ENCODE peak calls at places on chromosomes 3 and 15, in seven cellular contexts. One of them, this sample, is unnamed.
A peak's percentile ranks its signal among the peaks of the same experiment; 100 is the strongest.

GRCh38 chr3:126469479-126469878 is 6.2 kb downstream of the ZXDC start:
- DNase-seq in astrocyte of the spinal cord: no peak
- DNase-seq in neural crest cell: no peak
- DNase-seq in foreskin fibroblast: no peak
- DNase-seq in progenitor cell of endocrine pancreas: no peak
- DNase-seq in IMR-90: no peak
- DNase-seq in mucosa of descending colon: no peak
- DNase-seq in this sample: no peak

GRCh38 chr3:15361494-15362214 is 29.3 kb upstream of the SH3BP5 start:
- DNase-seq in astrocyte of the spinal cord: no peak
- DNase-seq in neural crest cell: no peak
- DNase-seq in foreskin fibroblast: peak; percentile 68
- DNase-seq in progenitor cell of endocrine pancreas: no peak
- DNase-seq in IMR-90: peak; percentile 52
- DNase-seq in mucosa of descending colon: no peak
- DNase-seq in this sample: peak; percentile 8

GRCh38 chr15:69931159-69931558 is 166.6 kb downstream of the TLE3 start:
- DNase-seq in astrocyte of the spinal cord: no peak
- DNase-seq in neural crest cell: no peak
- DNase-seq in foreskin fibroblast: no peak
- DNase-seq in progenitor cell of endocrine pancreas: no peak
- DNase-seq in IMR-90: no peak
- DNase-seq in mucosa of descending colon: no peak
- DNase-seq in this sample: no peak

GRCh38 chr3:114508976-114509375 is 215.1 kb downstream of the TIGIT start:
- DNase-seq in astrocyte of the spinal cord: no peak
- DNase-seq in neural crest cell: no peak
- DNase-seq in foreskin fibroblast: peak; percentile 26
- DNase-seq in progenitor cell of endocrine pancreas: no peak
- DNase-seq in IMR-90: peak; percentile 29
- DNase-seq in mucosa of descending colon: no peak
- DNase-seq in this sample: no peak

GRCh38 chr3:146024260-146024659 is 136.7 kb downstream of the PLOD2 start:
- DNase-seq in astrocyte of the spinal cord: no peak
- DNase-seq in neural crest cell: no peak
- DNase-seq in foreskin fibroblast: peak; percentile 10
- DNase-seq in progenitor cell of endocrine pancreas: no peak
- DNase-seq in IMR-90: no peak
- DNase-seq in mucosa of descending colon: no peak
- DNase-seq in this sample: no peak

GRCh38 chr3:40309925-40310635 is 573 bp downstream of the EIF1B start:
- DNase-seq in astrocyte of the spinal cord: peak; percentile 50
- DNase-seq in neural crest cell: peak; percentile 44
- DNase-seq in foreskin fibroblast: peak; percentile 48
- DNase-seq in progenitor cell of endocrine pancreas: peak; percentile 33
- DNase-seq in IMR-90: peak; percentile 41
- DNase-seq in mucosa of descending colon: peak; percentile 55
- DNase-seq in this sample: peak; percentile 62

GRCh38 chr3:179286331-179286730 is 35.4 kb upstream of the KCNMB3 start:
- DNase-seq in astrocyte of the spinal cord: no peak
- DNase-seq in neural crest cell: no peak
- DNase-seq in foreskin fibroblast: no peak
- DNase-seq in progenitor cell of endocrine pancreas: no peak
- DNase-seq in IMR-90: no peak
- DNase-seq in mucosa of descending colon: no peak
- DNase-seq in this sample: no peak

GRCh38 chr3:165983284-165983683 is 146.1 kb upstream of the BCHE start:
- DNase-seq in astrocyte of the spinal cord: peak; percentile 30
- DNase-seq in neural crest cell: no peak
- DNase-seq in foreskin fibroblast: no peak
- DNase-seq in progenitor cell of endocrine pancreas: no peak
- DNase-seq in IMR-90: no peak
- DNase-seq in mucosa of descending colon: no peak
- DNase-seq in this sample: no peak

GRCh38 chr3:7194081-7194835 is 333.3 kb downstream of the GRM7 start:
- DNase-seq in astrocyte of the spinal cord: no peak
- DNase-seq in neural crest cell: no peak
- DNase-seq in foreskin fibroblast: no peak
- DNase-seq in progenitor cell of endocrine pancreas: no peak
- DNase-seq in IMR-90: no peak
- DNase-seq in mucosa of descending colon: no peak
- DNase-seq in this sample: no peak

GRCh38 chr3:147407107-147407494 is 758 bp upstream of the ZIC4 start:
- DNase-seq in astrocyte of the spinal cord: no peak
- DNase-seq in neural crest cell: no peak
- DNase-seq in foreskin fibroblast: peak; percentile 46
- DNase-seq in progenitor cell of endocrine pancreas: no peak
- DNase-seq in IMR-90: no peak
- DNase-seq in mucosa of descending colon: no peak
- DNase-seq in this sample: no peak

GRCh38 chr3:147406255-147407023 is at the start of gene ZIC4:
- DNase-seq in astrocyte of the spinal cord: peak; percentile 75
- DNase-seq in neural crest cell: peak; percentile 1
- DNase-seq in foreskin fibroblast: no peak
- DNase-seq in progenitor cell of endocrine pancreas: no peak
- DNase-seq in IMR-90: no peak
- DNase-seq in mucosa of descending colon: no peak
- DNase-seq in this sample: no peak

GRCh38 chr3:147404800-147405551 is 1.4 kb downstream of the ZIC4 start:
- DNase-seq in astrocyte of the spinal cord: peak; percentile 41
- DNase-seq in neural crest cell: peak; percentile 1
- DNase-seq in foreskin fibroblast: no peak
- DNase-seq in progenitor cell of endocrine pancreas: no peak
- DNase-seq in IMR-90: no peak
- DNase-seq in mucosa of descending colon: no peak
- DNase-seq in this sample: no peak

GRCh38 chr3:147404000-147404799 is 2.1 kb downstream of the ZIC4 start:
- DNase-seq in astrocyte of the spinal cord: peak; percentile 45
- DNase-seq in neural crest cell: no peak
- DNase-seq in foreskin fibroblast: no peak
- DNase-seq in progenitor cell of endocrine pancreas: no peak
- DNase-seq in IMR-90: no peak
- DNase-seq in mucosa of descending colon: no peak
- DNase-seq in this sample: no peak

GRCh38 chr3:147405552-147406254 is 640 bp downstream of the ZIC4 start:
- DNase-seq in astrocyte of the spinal cord: peak; percentile 62
- DNase-seq in neural crest cell: no peak
- DNase-seq in foreskin fibroblast: no peak
- DNase-seq in progenitor cell of endocrine pancreas: no peak
- DNase-seq in IMR-90: no peak
- DNase-seq in mucosa of descending colon: no peak
- DNase-seq in this sample: no peak
- TF ChIP-seq CTCF in astrocyte of the spinal cord: no peak
- TF ChIP-seq CTCF in neural crest cell: no peak
- TF ChIP-seq CTCF in foreskin fibroblast: no peak
- TF ChIP-seq CTCF in progenitor cell of endocrine pancreas: no peak
- TF ChIP-seq CTCF in IMR-90: no peak
- TF ChIP-seq CTCF in mucosa of descending colon: no peak
- TF ChIP-seq CTCF in this sample: no peak

DNA sequence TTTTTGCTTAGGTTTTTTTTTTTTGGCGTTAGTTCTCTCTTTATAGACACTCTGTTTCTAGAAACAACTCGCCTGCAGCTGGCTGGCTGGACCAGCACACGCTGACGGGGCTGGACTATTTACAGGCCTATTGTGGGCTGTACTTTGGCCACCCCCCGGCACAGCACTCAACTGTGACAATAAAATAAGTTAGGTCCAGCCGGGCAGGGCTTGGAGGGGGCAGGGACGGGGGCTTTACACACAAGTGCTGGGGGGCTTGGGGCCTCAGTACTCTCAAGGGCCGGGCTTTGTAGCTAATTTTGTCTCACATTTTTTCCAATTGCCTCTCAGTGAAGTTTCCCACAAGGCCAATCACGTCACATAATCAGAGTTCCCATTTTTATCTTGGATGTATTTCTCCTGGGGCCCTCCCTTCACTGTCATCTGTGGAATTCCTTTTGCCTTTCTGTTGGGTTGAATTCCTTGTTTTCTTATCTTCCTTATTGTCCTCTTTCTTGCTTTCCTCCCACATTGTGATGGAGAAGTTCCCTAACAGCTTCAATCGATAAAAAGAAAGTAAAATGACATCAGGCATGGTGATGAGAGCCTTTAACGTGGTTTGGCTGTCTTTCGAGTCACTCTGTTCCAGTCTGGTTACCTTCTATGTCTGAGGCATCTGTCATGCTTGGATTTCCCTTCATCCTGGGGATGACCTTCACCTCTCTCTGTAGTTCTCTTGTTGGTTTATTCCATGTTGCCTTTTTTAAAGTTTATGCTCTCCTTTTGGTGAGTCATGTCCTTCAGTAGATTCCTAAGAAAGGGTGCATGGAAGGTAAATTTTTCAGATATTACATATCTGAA is 44.1 kb upstream of the CMTM7 start:
- DNase-seq in astrocyte of the spinal cord: no peak
- DNase-seq in neural crest cell: no peak
- DNase-seq in foreskin fibroblast: no peak
- DNase-seq in progenitor cell of endocrine pancreas: no peak
- DNase-seq in IMR-90: no peak
- DNase-seq in mucosa of descending colon: peak; percentile 20
- DNase-seq in this sample: no peak
- TF ChIP-seq CTCF in astrocyte of the spinal cord: no peak
- TF ChIP-seq CTCF in neural crest cell: no peak
- TF ChIP-seq CTCF in foreskin fibroblast: no peak
- TF ChIP-seq CTCF in progenitor cell of endocrine pancreas: no peak
- TF ChIP-seq CTCF in IMR-90: no peak
- TF ChIP-seq CTCF in mucosa of descending colon: no peak
- TF ChIP-seq CTCF in this sample: no peak

GRCh38 chr3:30258426-30259392 is 347.7 kb upstream of the TGFBR2 start:
- DNase-seq in astrocyte of the spinal cord: peak; percentile 51
- DNase-seq in neural crest cell: no peak
- DNase-seq in foreskin fibroblast: peak; percentile 33
- DNase-seq in progenitor cell of endocrine pancreas: no peak
- DNase-seq in IMR-90: peak; percentile 30
- DNase-seq in mucosa of descending colon: peak; percentile 38
- DNase-seq in this sample: no peak
- TF ChIP-seq CTCF in astrocyte of the spinal cord: no peak
- TF ChIP-seq CTCF in neural crest cell: no peak
- TF ChIP-seq CTCF in foreskin fibroblast: no peak
- TF ChIP-seq CTCF in progenitor cell of endocrine pancreas: no peak
- TF ChIP-seq CTCF in IMR-90: no peak
- TF ChIP-seq CTCF in mucosa of descending colon: no peak
- TF ChIP-seq CTCF in this sample: no peak

GRCh38 chr3:128587391-128587790 is 63.2 kb downstream of the RPN1 start:
- DNase-seq in astrocyte of the spinal cord: no peak
- DNase-seq in neural crest cell: no peak
- DNase-seq in foreskin fibroblast: no peak
- DNase-seq in progenitor cell of endocrine pancreas: no peak
- DNase-seq in IMR-90: no peak
- DNase-seq in mucosa of descending colon: no peak
- DNase-seq in this sample: no peak

GRCh38 chr3:128592891-128593290 is 57.7 kb downstream of the RPN1 start:
- DNase-seq in astrocyte of the spinal cord: no peak
- DNase-seq in neural crest cell: no peak
- DNase-seq in foreskin fibroblast: no peak
- DNase-seq in progenitor cell of endocrine pancreas: no peak
- DNase-seq in IMR-90: no peak
- DNase-seq in mucosa of descending colon: no peak
- DNase-seq in this sample: no peak

GRCh38 chr3:128591728-128592426 is 58.7 kb downstream of the RPN1 start:
- DNase-seq in astrocyte of the spinal cord: no peak
- DNase-seq in neural crest cell: no peak
- DNase-seq in foreskin fibroblast: peak; percentile 33
- DNase-seq in progenitor cell of endocrine pancreas: no peak
- DNase-seq in IMR-90: no peak
- DNase-seq in mucosa of descending colon: no peak
- DNase-seq in this sample: no peak

GRCh38 chr3:128588147-128588546 is 62.5 kb downstream of the RPN1 start:
- DNase-seq in astrocyte of the spinal cord: no peak
- DNase-seq in neural crest cell: no peak
- DNase-seq in foreskin fibroblast: no peak
- DNase-seq in progenitor cell of endocrine pancreas: no peak
- DNase-seq in IMR-90: no peak
- DNase-seq in mucosa of descending colon: no peak
- DNase-seq in this sample: no peak

DNA sequence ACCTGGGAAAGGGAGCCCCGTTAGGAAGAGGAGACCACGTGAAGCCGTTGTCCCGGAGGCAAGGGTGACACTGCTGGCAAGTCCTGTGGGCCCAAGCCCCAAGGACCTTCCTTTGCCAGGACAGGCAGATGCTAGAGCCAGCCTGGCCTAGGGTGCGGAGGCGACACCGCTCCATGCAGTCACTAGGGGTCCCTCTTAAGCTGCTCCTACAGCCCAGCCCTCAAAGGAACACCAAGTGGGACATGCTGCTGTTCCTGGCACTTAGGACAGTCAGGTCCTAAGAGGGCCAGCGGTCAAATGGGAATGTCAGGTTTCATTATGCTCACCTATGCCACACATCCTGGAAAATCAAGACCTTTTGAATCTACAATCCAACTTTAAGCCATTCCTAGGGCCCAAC is 59.7 kb downstream of the RPN1 start:
- DNase-seq in astrocyte of the spinal cord: no peak
- DNase-seq in neural crest cell: no peak
- DNase-seq in foreskin fibroblast: no peak
- DNase-seq in progenitor cell of endocrine pancreas: no peak
- DNase-seq in IMR-90: no peak
- DNase-seq in mucosa of descending colon: no peak
- DNase-seq in this sample: no peak
- TF ChIP-seq CTCF in astrocyte of the spinal cord: peak; percentile 20
- TF ChIP-seq CTCF in neural crest cell: no peak
- TF ChIP-seq CTCF in foreskin fibroblast: no peak
- TF ChIP-seq CTCF in progenitor cell of endocrine pancreas: no peak
- TF ChIP-seq CTCF in IMR-90: peak; percentile 2
- TF ChIP-seq CTCF in mucosa of descending colon: no peak
- TF ChIP-seq CTCF in this sample: peak; percentile 13

DNA sequence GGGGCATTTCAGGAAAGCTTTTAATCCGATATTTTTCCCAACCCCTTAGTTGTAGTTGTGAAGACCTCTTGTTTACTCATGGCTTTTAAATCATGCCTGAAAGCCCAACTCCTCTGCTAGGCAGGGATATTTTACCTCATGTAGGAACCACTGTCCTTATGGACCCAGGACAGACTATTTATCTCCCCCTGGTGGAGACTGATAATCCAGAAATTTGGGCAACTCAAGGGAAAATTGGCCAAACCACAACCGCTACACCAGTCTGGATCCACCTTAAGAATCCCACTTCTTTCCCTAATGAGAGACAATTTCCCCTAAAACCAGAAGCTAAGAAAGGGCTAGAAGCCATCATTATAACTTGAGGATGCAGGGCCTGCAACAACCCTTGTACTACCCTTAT is 248.1 kb upstream of the STAC start:
- DNase-seq in astrocyte of the spinal cord: no peak
- DNase-seq in neural crest cell: no peak
- DNase-seq in foreskin fibroblast: no peak
- DNase-seq in progenitor cell of endocrine pancreas: no peak
- DNase-seq in IMR-90: no peak
- DNase-seq in mucosa of descending colon: no peak
- DNase-seq in this sample: no peak
- TF ChIP-seq CTCF in astrocyte of the spinal cord: peak; percentile 24
- TF ChIP-seq CTCF in neural crest cell: no peak
- TF ChIP-seq CTCF in foreskin fibroblast: peak; percentile 2
- TF ChIP-seq CTCF in progenitor cell of endocrine pancreas: no peak
- TF ChIP-seq CTCF in IMR-90: no peak
- TF ChIP-seq CTCF in mucosa of descending colon: no peak
- TF ChIP-seq CTCF in this sample: no peak